ENCODE peak calls at places on chromosome 22, in six cellular contexts. One of them, this sample, is unnamed.
A peak's percentile ranks its signal among the peaks of the same experiment; 100 is the strongest.

GRCh38 chr22:48751539-48752437 is 1075.9 kb downstream of the BRD1 start:
- DNase-seq in fibroblast of villous mesenchyme: no peak
- DNase-seq in fibroblast of lung: no peak
- DNase-seq in esophagus squamous epithelium: no peak
- DNase-seq in GM13976: no peak
- DNase-seq in fibroblast of the aortic adventitia: no peak
- DNase-seq in this sample: no peak

GRCh38 chr22:29587938-29588699 is 7.2 kb upstream of the NIPSNAP1 start:
- DNase-seq in esophagus squamous epithelium: no peak
- DNase-seq in GM13976: no peak
- DNase-seq in fibroblast of villous mesenchyme: peak; percentile 56
- DNase-seq in fibroblast of lung: peak; percentile 92
- DNase-seq in fibroblast of the aortic adventitia: peak; percentile 91
- DNase-seq in this sample: peak; percentile 91

GRCh38 chr22:29243874-29244446 is 23.8 kb downstream of the RHBDD3 start:
- DNase-seq in fibroblast of the aortic adventitia: no peak
- DNase-seq in fibroblast of villous mesenchyme: no peak
- DNase-seq in esophagus squamous epithelium: no peak
- DNase-seq in fibroblast of lung: no peak
- DNase-seq in GM13976: no peak
- DNase-seq in this sample: no peak

GRCh38 chr22:50505776-50506610 is 1.5 kb downstream of the LMF2 start:
- DNase-seq in GM13976: no peak
- DNase-seq in fibroblast of lung: no peak
- DNase-seq in fibroblast of the aortic adventitia: no peak
- DNase-seq in fibroblast of villous mesenchyme: no peak
- DNase-seq in esophagus squamous epithelium: no peak
- DNase-seq in this sample: no peak

GRCh38 chr22:26542831-26543230 is 30.6 kb upstream of the TFIP11 start:
- DNase-seq in fibroblast of the aortic adventitia: no peak
- DNase-seq in GM13976: no peak
- DNase-seq in fibroblast of lung: no peak
- DNase-seq in fibroblast of villous mesenchyme: no peak
- DNase-seq in esophagus squamous epithelium: no peak
- DNase-seq in this sample: no peak

GRCh38 chr22:33053323-33053722 is 4.9 kb downstream of the SYN3 start:
- DNase-seq in fibroblast of villous mesenchyme: no peak
- DNase-seq in esophagus squamous epithelium: no peak
- DNase-seq in fibroblast of lung: no peak
- DNase-seq in fibroblast of the aortic adventitia: no peak
- DNase-seq in GM13976: no peak
- DNase-seq in this sample: no peak

GRCh38 chr22:30705710-30706651 is 11.3 kb downstream of the OSBP2 start:
- DNase-seq in fibroblast of villous mesenchyme: no peak
- DNase-seq in GM13976: peak; percentile 41
- DNase-seq in fibroblast of lung: peak; percentile 89
- DNase-seq in esophagus squamous epithelium: no peak
- DNase-seq in fibroblast of the aortic adventitia: peak; percentile 76
- DNase-seq in this sample: peak; percentile 84

GRCh38 chr22:24101966-24102365 is 79.3 kb upstream of the SUSD2 start:
- DNase-seq in esophagus squamous epithelium: no peak
- DNase-seq in GM13976: no peak
- DNase-seq in fibroblast of the aortic adventitia: no peak
- DNase-seq in fibroblast of lung: no peak
- DNase-seq in fibroblast of villous mesenchyme: no peak
- DNase-seq in this sample: no peak

GRCh38 chr22:41417622-41418390 is 28.8 kb downstream of the TOB2 start:
- DNase-seq in fibroblast of villous mesenchyme: no peak
- DNase-seq in fibroblast of the aortic adventitia: no peak
- DNase-seq in GM13976: no peak
- DNase-seq in esophagus squamous epithelium: no peak
- DNase-seq in fibroblast of lung: peak; percentile 11
- DNase-seq in this sample: no peak

GRCh38 chr22:36765943-36766450 is 9.9 kb downstream of the IFT27 start:
- DNase-seq in esophagus squamous epithelium: no peak
- DNase-seq in GM13976: no peak
- DNase-seq in fibroblast of the aortic adventitia: peak; percentile 44
- DNase-seq in fibroblast of lung: peak; percentile 24
- DNase-seq in fibroblast of villous mesenchyme: no peak
- DNase-seq in this sample: peak; percentile 40

GRCh38 chr22:24414984-24415945 is 12.1 kb upstream of the ADORA2A start:
- DNase-seq in esophagus squamous epithelium: no peak
- DNase-seq in fibroblast of villous mesenchyme: peak; percentile 43
- DNase-seq in fibroblast of lung: no peak
- DNase-seq in GM13976: no peak
- DNase-seq in fibroblast of the aortic adventitia: no peak
- DNase-seq in this sample: no peak

GRCh38 chr22:49633010-49633324 is 194.7 kb downstream of the BRD1 start:
- DNase-seq in fibroblast of lung: no peak
- DNase-seq in fibroblast of villous mesenchyme: no peak
- DNase-seq in esophagus squamous epithelium: no peak
- DNase-seq in GM13976: no peak
- DNase-seq in fibroblast of the aortic adventitia: no peak
- DNase-seq in this sample: no peak

GRCh38 chr22:46775789-46776485 is 13.5 kb downstream of the TBC1D22A start:
- DNase-seq in fibroblast of the aortic adventitia: no peak
- DNase-seq in GM13976: no peak
- DNase-seq in esophagus squamous epithelium: no peak
- DNase-seq in fibroblast of lung: no peak
- DNase-seq in fibroblast of villous mesenchyme: no peak
- DNase-seq in this sample: no peak

GRCh38 chr22:46045459-46046298 is 68.7 kb upstream of the WNT7B start:
- DNase-seq in fibroblast of villous mesenchyme: no peak
- DNase-seq in esophagus squamous epithelium: no peak
- DNase-seq in fibroblast of lung: no peak
- DNase-seq in GM13976: no peak
- DNase-seq in fibroblast of the aortic adventitia: no peak
- DNase-seq in this sample: no peak

GRCh38 chr22:50719814-50720300 is 18.1 kb upstream of the ACR start:
- DNase-seq in fibroblast of villous mesenchyme: no peak
- DNase-seq in fibroblast of the aortic adventitia: no peak
- DNase-seq in GM13976: no peak
- DNase-seq in esophagus squamous epithelium: no peak
- DNase-seq in fibroblast of lung: no peak
- DNase-seq in this sample: no peak

GRCh38 chr22:32469799-32470212 is 4.8 kb upstream of the FBXO7 start:
- DNase-seq in fibroblast of lung: peak; percentile 67
- DNase-seq in esophagus squamous epithelium: no peak
- DNase-seq in fibroblast of the aortic adventitia: peak; percentile 59
- DNase-seq in fibroblast of villous mesenchyme: peak; percentile 86
- DNase-seq in GM13976: no peak
- DNase-seq in this sample: peak; percentile 85

GRCh38 chr22:28829358-28830181 is 29.2 kb upstream of the XBP1 start:
- DNase-seq in esophagus squamous epithelium: no peak
- DNase-seq in fibroblast of the aortic adventitia: peak; percentile 83
- DNase-seq in fibroblast of lung: peak; percentile 54
- DNase-seq in fibroblast of villous mesenchyme: peak; percentile 79
- DNase-seq in GM13976: peak; percentile 80
- DNase-seq in this sample: peak; percentile 73

GRCh38 chr22:25449781-25450317 is 114.6 kb upstream of the GRK3 start:
- DNase-seq in fibroblast of the aortic adventitia: peak; percentile 16
- DNase-seq in GM13976: no peak
- DNase-seq in fibroblast of villous mesenchyme: no peak
- DNase-seq in fibroblast of lung: peak; percentile 64
- DNase-seq in esophagus squamous epithelium: no peak
- DNase-seq in this sample: no peak

GRCh38 chr22:33274214-33274828 is 216.1 kb upstream of the SYN3 start:
- DNase-seq in esophagus squamous epithelium: no peak
- DNase-seq in fibroblast of lung: no peak
- DNase-seq in fibroblast of villous mesenchyme: no peak
- DNase-seq in fibroblast of the aortic adventitia: peak; percentile 12
- DNase-seq in GM13976: peak; percentile 55
- DNase-seq in this sample: peak; percentile 35

GRCh38 chr22:31139866-31140716 is at the start of gene PLA2G3:
- DNase-seq in fibroblast of villous mesenchyme: peak; percentile 47
- DNase-seq in GM13976: peak; percentile 26
- DNase-seq in fibroblast of lung: peak; percentile 65
- DNase-seq in fibroblast of the aortic adventitia: peak; percentile 33
- DNase-seq in esophagus squamous epithelium: no peak
- DNase-seq in this sample: peak; percentile 62

GRCh38 chr22:41524809-41525449 is 19.3 kb downstream of the POLR3H start:
- DNase-seq in fibroblast of the aortic adventitia: no peak
- DNase-seq in fibroblast of lung: no peak
- DNase-seq in fibroblast of villous mesenchyme: peak; percentile 42
- DNase-seq in esophagus squamous epithelium: no peak
- DNase-seq in GM13976: peak; percentile 76
- DNase-seq in this sample: peak; percentile 59

GRCh38 chr22:19631899-19632670 is 82.2 kb upstream of the SEPTIN5 start:
- DNase-seq in fibroblast of lung: peak; percentile 39
- DNase-seq in GM13976: no peak
- DNase-seq in esophagus squamous epithelium: no peak
- DNase-seq in fibroblast of the aortic adventitia: peak; percentile 49
- DNase-seq in fibroblast of villous mesenchyme: peak; percentile 22
- DNase-seq in this sample: peak; percentile 40
- TF ChIP-seq CTCF in fibroblast of lung: peak; percentile 41
- TF ChIP-seq CTCF in GM13976: no peak
- TF ChIP-seq CTCF in esophagus squamous epithelium: no peak
- TF ChIP-seq CTCF in fibroblast of the aortic adventitia: peak; percentile 75
- TF ChIP-seq CTCF in fibroblast of villous mesenchyme: peak; percentile 62
- TF ChIP-seq CTCF in this sample: peak; percentile 55

DNA sequence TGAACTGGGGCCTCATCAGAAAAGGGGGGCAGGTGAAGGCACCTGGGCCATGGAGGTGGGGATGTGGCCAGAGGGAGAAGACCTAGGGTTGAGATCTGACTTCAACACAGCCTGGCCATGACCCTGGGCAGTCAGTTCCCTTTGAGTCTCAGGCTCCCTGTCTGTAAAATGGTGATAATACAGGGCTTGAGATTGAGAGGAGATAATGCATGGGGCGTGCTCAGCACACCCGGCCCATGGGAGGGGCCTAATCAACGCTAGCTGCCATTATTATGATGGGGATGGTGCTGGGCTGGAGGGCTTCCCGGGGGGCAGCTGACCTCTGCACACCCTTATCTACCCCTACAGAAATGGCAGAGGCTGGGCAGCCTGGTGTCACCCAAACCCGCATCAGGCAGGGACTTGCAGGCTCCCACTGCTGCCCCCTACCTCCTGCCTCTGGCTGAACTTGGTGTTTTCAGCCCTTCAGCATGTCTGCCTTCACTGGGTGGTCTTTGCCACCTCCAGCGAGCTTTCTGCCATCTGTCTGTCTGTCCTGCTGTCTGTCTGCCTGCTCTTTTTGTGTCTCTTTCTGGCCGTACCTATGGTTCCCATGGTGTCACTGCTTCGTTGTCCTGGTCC is 84.5 kb downstream of the CACNA1I start:
- DNase-seq in fibroblast of villous mesenchyme: no peak
- DNase-seq in fibroblast of the aortic adventitia: no peak
- DNase-seq in esophagus squamous epithelium: no peak
- DNase-seq in fibroblast of lung: no peak
- DNase-seq in GM13976: no peak
- DNase-seq in this sample: no peak
- TF ChIP-seq CTCF in fibroblast of villous mesenchyme: no peak
- TF ChIP-seq CTCF in fibroblast of the aortic adventitia: no peak
- TF ChIP-seq CTCF in esophagus squamous epithelium: no peak
- TF ChIP-seq CTCF in fibroblast of lung: no peak
- TF ChIP-seq CTCF in GM13976: no peak
- TF ChIP-seq CTCF in this sample: peak; percentile 14

DNA sequence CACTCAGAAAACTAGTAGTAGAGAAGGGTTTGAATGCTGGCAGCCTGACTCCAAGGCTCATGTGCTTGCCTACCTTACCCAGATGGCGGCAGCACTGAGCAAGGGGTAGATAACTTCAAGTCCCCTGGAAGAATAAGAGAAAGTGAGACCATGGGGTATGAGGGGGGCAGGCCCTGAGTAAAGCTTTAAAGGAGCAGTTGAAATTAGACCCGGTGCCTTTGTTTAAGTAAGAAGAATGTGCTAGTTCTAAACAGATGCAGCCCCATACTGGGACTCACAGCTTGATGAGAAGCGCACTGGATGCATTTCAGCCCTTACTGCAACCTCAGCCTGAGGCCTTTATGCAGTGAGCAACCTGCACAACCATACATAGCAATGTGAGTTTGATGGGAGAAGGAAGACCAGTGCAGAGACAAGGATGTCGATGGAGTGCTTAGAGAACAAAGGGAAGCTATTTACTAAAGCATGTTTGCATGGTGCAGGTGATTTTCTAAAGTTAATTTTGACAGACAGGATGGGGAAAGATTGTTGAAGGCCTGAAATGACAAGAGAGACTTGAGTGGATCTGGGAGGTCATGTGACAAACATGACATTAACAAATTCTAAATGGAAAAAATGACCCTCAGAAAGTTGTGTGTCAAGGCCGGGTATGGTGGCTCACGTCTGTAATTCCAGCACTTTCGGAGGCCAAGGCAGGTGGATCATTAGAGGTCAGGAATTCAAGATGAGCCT is 27.1 kb upstream of the TMA7B start:
- DNase-seq in fibroblast of villous mesenchyme: peak; percentile 25
- DNase-seq in esophagus squamous epithelium: no peak
- DNase-seq in GM13976: peak; percentile 49
- DNase-seq in fibroblast of lung: no peak
- DNase-seq in fibroblast of the aortic adventitia: peak; percentile 7
- DNase-seq in this sample: peak; percentile 43
- TF ChIP-seq CTCF in fibroblast of villous mesenchyme: peak; percentile 78
- TF ChIP-seq CTCF in esophagus squamous epithelium: no peak
- TF ChIP-seq CTCF in GM13976: peak; percentile 50
- TF ChIP-seq CTCF in fibroblast of lung: peak; percentile 35
- TF ChIP-seq CTCF in fibroblast of the aortic adventitia: peak; percentile 56
- TF ChIP-seq CTCF in this sample: peak; percentile 73

DNA sequence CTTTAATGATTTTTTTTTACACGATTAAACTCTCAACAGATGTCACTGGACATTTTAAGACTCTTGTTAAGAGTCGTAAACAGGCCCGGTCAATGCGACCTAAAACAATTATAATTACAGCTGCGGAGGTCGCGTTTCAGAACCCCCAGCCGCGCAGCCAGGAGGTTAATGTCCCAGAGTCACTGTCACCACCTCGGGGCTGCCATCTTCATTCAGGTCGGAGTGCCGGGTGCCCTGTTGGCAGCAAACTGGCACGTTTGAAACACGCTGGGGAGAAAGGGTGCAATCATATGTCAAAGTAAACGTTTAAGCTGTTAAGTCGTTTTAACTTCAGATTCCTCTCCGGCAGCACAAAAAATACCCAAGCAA is 711 bp upstream of the PHF21B start:
- DNase-seq in GM13976: no peak
- DNase-seq in esophagus squamous epithelium: no peak
- DNase-seq in fibroblast of lung: no peak
- DNase-seq in fibroblast of villous mesenchyme: no peak
- DNase-seq in fibroblast of the aortic adventitia: no peak
- DNase-seq in this sample: no peak
- TF ChIP-seq CTCF in GM13976: no peak
- TF ChIP-seq CTCF in esophagus squamous epithelium: no peak
- TF ChIP-seq CTCF in fibroblast of lung: no peak
- TF ChIP-seq CTCF in fibroblast of villous mesenchyme: no peak
- TF ChIP-seq CTCF in fibroblast of the aortic adventitia: no peak
- TF ChIP-seq CTCF in this sample: no peak

DNA sequence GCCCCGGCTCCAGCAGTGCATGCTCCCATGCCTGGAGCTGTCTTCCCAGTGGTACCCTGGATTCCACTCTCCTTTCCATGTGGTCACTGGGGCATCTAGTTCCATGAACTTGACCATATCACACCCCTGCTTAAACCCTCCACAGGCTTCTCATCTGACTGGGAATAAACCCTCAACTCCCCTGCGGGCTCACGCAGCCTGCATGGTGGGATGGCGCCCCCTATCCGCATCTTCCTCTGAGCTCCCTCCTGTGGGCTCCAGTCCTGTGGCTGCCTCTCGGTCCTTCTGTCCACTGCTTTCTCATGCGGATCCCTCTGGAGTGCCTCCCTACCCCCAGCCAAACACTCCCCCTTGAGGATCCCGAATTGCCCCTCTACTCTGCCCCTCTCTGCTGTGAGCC is 41.4 kb upstream of the TTLL12 start:
- DNase-seq in fibroblast of lung: no peak
- DNase-seq in esophagus squamous epithelium: no peak
- DNase-seq in fibroblast of villous mesenchyme: peak; percentile 26
- DNase-seq in GM13976: peak; percentile 57
- DNase-seq in fibroblast of the aortic adventitia: peak; percentile 16
- DNase-seq in this sample: peak; percentile 18
- TF ChIP-seq CTCF in fibroblast of lung: no peak
- TF ChIP-seq CTCF in esophagus squamous epithelium: no peak
- TF ChIP-seq CTCF in fibroblast of villous mesenchyme: peak; percentile 44
- TF ChIP-seq CTCF in GM13976: peak; percentile 17
- TF ChIP-seq CTCF in fibroblast of the aortic adventitia: peak; percentile 39
- TF ChIP-seq CTCF in this sample: peak; percentile 35